ENCODE peak calls at places on chromosome 14, in six cellular contexts. One of them, this sample, is unnamed. For H3K27me3, the result is how much of the 10 kb centered on the place peaks cover.

GRCh38 chr14:99736600-99737371 is 52.7 kb downstream of the CYP46A1 start:
- DNase-seq in stomach: no peak
- DNase-seq in upper lobe of right lung: peak
- DNase-seq in tibial nerve: no peak
- DNase-seq in suprapubic skin: no peak
- DNase-seq in heart left ventricle: peak
- DNase-seq in this sample: no peak

GRCh38 chr14:56023681-56024080 is 94.5 kb upstream of the PELI2 start:
- DNase-seq in suprapubic skin: no peak
- DNase-seq in stomach: no peak
- DNase-seq in tibial nerve: no peak
- DNase-seq in upper lobe of right lung: no peak
- DNase-seq in heart left ventricle: no peak
- DNase-seq in this sample: no peak

GRCh38 chr14:50529288-50530179 is 2.8 kb downstream of the MAP4K5 start:
- DNase-seq in heart left ventricle: no peak
- DNase-seq in suprapubic skin: no peak
- DNase-seq in stomach: no peak
- DNase-seq in tibial nerve: no peak
- DNase-seq in upper lobe of right lung: no peak
- DNase-seq in this sample: no peak

GRCh38 chr14:65462411-65462810 is 49.9 kb downstream of the FUT8 start:
- DNase-seq in suprapubic skin: no peak
- DNase-seq in stomach: no peak
- DNase-seq in heart left ventricle: no peak
- DNase-seq in tibial nerve: no peak
- DNase-seq in upper lobe of right lung: no peak
- DNase-seq in this sample: no peak

GRCh38 chr14:76806446-76806845 is 6.2 kb downstream of the ANGEL1 start:
- DNase-seq in stomach: no peak
- DNase-seq in suprapubic skin: no peak
- DNase-seq in heart left ventricle: no peak
- DNase-seq in tibial nerve: no peak
- DNase-seq in upper lobe of right lung: no peak
- DNase-seq in this sample: no peak

GRCh38 chr14:35632276-35633071 is 98.5 kb downstream of the INSM2 start:
- DNase-seq in upper lobe of right lung: no peak
- DNase-seq in heart left ventricle: no peak
- DNase-seq in tibial nerve: no peak
- DNase-seq in stomach: no peak
- DNase-seq in suprapubic skin: no peak
- DNase-seq in this sample: no peak

GRCh38 chr14:55754471-55754870 is 174.5 kb downstream of the KTN1 start:
- DNase-seq in heart left ventricle: no peak
- DNase-seq in stomach: no peak
- DNase-seq in tibial nerve: no peak
- DNase-seq in suprapubic skin: no peak
- DNase-seq in upper lobe of right lung: no peak
- DNase-seq in this sample: no peak

GRCh38 chr14:89187501-89187900 is 229.5 kb downstream of the FOXN3 start:
- DNase-seq in suprapubic skin: no peak
- DNase-seq in heart left ventricle: no peak
- DNase-seq in upper lobe of right lung: no peak
- DNase-seq in tibial nerve: no peak
- DNase-seq in stomach: no peak
- DNase-seq in this sample: no peak

GRCh38 chr14:103422981-103423600 is 37.9 kb downstream of the MARK3 start:
- DNase-seq in heart left ventricle: no peak
- DNase-seq in upper lobe of right lung: no peak
- DNase-seq in stomach: no peak
- DNase-seq in tibial nerve: no peak
- DNase-seq in suprapubic skin: no peak
- DNase-seq in this sample: no peak
- TF ChIP-seq CTCF in heart left ventricle: no peak
- TF ChIP-seq CTCF in upper lobe of right lung: no peak
- TF ChIP-seq CTCF in stomach: no peak
- TF ChIP-seq CTCF in tibial nerve: no peak
- TF ChIP-seq CTCF in suprapubic skin: no peak
- TF ChIP-seq CTCF in this sample: no peak

DNA sequence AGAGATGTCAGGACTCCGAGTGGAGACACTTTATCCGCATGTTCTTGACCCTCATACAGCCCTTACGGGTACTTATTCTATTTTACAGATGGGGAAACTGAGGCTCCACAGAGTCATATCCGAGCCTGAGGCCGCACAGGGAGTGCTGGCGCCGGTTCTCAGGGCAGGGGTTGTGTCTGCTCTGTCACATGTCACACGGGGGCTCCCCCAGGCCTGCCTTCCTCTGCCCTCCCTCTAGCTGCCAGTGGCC is 988 bp upstream of the INF2 start:
- DNase-seq in upper lobe of right lung: no peak
- DNase-seq in suprapubic skin: no peak
- DNase-seq in stomach: no peak
- DNase-seq in heart left ventricle: no peak
- DNase-seq in tibial nerve: no peak
- DNase-seq in this sample: no peak
- H3K4me3 ChIP-seq in upper lobe of right lung: peak
- H3K4me3 ChIP-seq in suprapubic skin: peak
- H3K4me3 ChIP-seq in stomach: peak
- H3K4me3 ChIP-seq in heart left ventricle: peak
- H3K4me3 ChIP-seq in tibial nerve: no peak
- H3K4me3 ChIP-seq in this sample: peak

DNA sequence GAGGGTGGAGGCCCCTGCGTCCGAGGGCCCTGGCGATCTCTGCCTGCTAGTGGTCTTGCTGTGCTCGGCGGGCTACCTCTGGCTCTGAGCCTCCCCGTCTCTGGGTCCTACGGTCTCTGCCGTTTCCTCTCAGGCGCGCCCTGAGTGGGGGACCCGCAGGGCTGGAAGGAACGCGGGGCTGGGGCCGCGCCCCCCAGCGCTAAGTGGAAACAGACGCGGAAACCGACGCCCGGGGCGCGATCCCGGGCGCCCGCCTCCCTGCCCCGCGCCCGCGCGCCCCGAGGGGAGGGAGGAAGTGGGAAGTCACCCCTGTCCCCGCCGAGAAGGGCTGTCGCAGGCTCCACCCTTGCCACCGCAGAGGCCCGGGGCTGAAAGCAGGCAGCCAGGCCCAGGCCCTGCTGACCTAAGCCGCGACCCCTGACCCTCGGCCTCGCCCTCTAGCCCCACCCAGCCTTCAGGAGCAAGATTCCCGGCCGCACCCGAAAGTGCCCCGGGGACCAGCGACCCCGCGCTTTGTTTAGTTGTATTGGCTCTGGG is 831 bp downstream of the CRIP1 start:
- DNase-seq in suprapubic skin: no peak
- DNase-seq in stomach: peak
- DNase-seq in tibial nerve: no peak
- DNase-seq in upper lobe of right lung: peak
- DNase-seq in heart left ventricle: peak
- DNase-seq in this sample: peak
- H3K27me3 ChIP-seq in suprapubic skin: under half
- H3K27me3 ChIP-seq in stomach: under half
- H3K27me3 ChIP-seq in tibial nerve: under half
- H3K27me3 ChIP-seq in upper lobe of right lung: under half
- H3K27me3 ChIP-seq in heart left ventricle: under half
- H3K27me3 ChIP-seq in this sample: under half

GRCh38 chr14:59919582-59920377 is at the start of gene LRRC9:
- DNase-seq in tibial nerve: no peak
- DNase-seq in upper lobe of right lung: peak
- DNase-seq in heart left ventricle: peak
- DNase-seq in stomach: no peak
- DNase-seq in suprapubic skin: peak
- DNase-seq in this sample: peak
- TF ChIP-seq CTCF in tibial nerve: no peak
- TF ChIP-seq CTCF in upper lobe of right lung: no peak
- TF ChIP-seq CTCF in heart left ventricle: no peak
- TF ChIP-seq CTCF in stomach: no peak
- TF ChIP-seq CTCF in suprapubic skin: no peak
- TF ChIP-seq CTCF in this sample: peak

DNA sequence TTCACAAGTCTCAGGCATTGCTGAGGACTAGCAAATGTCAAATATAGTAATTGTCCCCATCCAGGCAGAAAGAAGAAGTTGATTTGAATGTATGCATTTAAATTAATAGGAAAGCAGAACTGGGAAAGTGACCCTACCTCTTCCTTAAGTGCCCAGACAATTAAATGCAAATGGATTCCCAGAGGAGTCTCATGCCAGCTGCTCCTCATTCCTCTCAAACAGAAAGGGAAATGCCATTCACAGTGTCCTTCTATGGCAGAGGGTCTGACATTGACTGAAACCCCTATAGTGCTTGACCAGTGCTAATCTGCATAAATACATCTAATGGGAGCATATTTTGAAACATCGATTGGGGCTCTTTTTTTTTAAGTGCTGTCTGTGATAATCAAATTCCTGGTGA is 292.4 kb upstream of the SEL1L start:
- DNase-seq in heart left ventricle: no peak
- DNase-seq in suprapubic skin: no peak
- DNase-seq in stomach: no peak
- DNase-seq in tibial nerve: no peak
- DNase-seq in upper lobe of right lung: no peak
- DNase-seq in this sample: no peak
- H3K4me3 ChIP-seq in heart left ventricle: no peak
- H3K4me3 ChIP-seq in suprapubic skin: no peak
- H3K4me3 ChIP-seq in stomach: no peak
- H3K4me3 ChIP-seq in tibial nerve: no peak
- H3K4me3 ChIP-seq in upper lobe of right lung: no peak
- H3K4me3 ChIP-seq in this sample: no peak